ENCODE peak calls at places on chromosomes 12 and 14, in eight cellular contexts. U, L, Z, N, E, T, K and F are unnamed samples.

GRCh38 chr12:2691340-2692111 is 103.2 kb upstream of the FKBP4 start:
- DNase-seq in U (no peak), L (no peak), Z (peak; percentile 43), N (no peak), E (peak; percentile 63), T (peak; percentile 16), K (no peak), F (peak; percentile 19)

GRCh38 chr12:65122661-65123060 is 1.6 kb upstream of the WIF1 start:
- DNase-seq in U (peak; percentile 3), L (no peak), Z (no peak), N (no peak), E (no peak), T (no peak), K (no peak), F (no peak)

GRCh38 chr12:100741084-100741711 is 53.4 kb upstream of the ANO4 start:
- DNase-seq in U (peak; percentile 70), L (peak; percentile 27), Z (no peak), N (no peak), E (no peak), T (peak; percentile 46), K (no peak), F (peak; percentile 9)

GRCh38 chr12:104738841-104739642 is 219.0 kb downstream of the SLC41A2 start:
- DNase-seq in U (no peak), L (no peak), Z (no peak), N (no peak), E (no peak), T (no peak), K (no peak), F (peak; percentile 75)

GRCh38 chr12:24307716-24308335 is 358.4 kb upstream of the SOX5 start:
- DNase-seq in U (no peak), L (no peak), Z (no peak), N (no peak), E (no peak), T (no peak), K (no peak), F (peak; percentile 85)

GRCh38 chr14:71416392-71416791 is 509.1 kb downstream of the PCNX1 start:
- DNase-seq in U (no peak), L (no peak), Z (no peak), N (no peak), E (no peak), T (no peak), K (no peak), F (no peak)

GRCh38 chr12:64085996-64086395 is 136.1 kb downstream of the KICS2 start:
- DNase-seq in U (no peak), L (no peak), Z (no peak), N (no peak), E (no peak), T (no peak), K (no peak), F (no peak)

GRCh38 chr12:91111366-91112321 is at the start of gene LUM:
- DNase-seq in U (peak; percentile 84), L (no peak), Z (no peak), N (peak; percentile 29), E (no peak), T (peak; percentile 73), K (no peak), F (peak; percentile 9)

GRCh38 chr12:25106818-25107217 is 88.1 kb downstream of the DNAI7 start:
- DNase-seq in U (peak; percentile 8), L (no peak), Z (no peak), N (no peak), E (no peak), T (no peak), K (no peak), F (no peak)

GRCh38 chr12:4817813-4818212 is 91.9 kb upstream of the KCNA1 start:
- DNase-seq in U (no peak), L (no peak), Z (no peak), N (peak; percentile 69), E (no peak), T (no peak), K (no peak), F (no peak)

GRCh38 chr14:95452890-95453712 is 63.3 kb downstream of the SYNE3 start:
- DNase-seq in U (no peak), L (no peak), Z (no peak), N (no peak), E (no peak), T (no peak), K (no peak), F (no peak)
- H3K4me1 ChIP-seq in U (peaks cover 14% of the 10 kb centered on the region), L (no peaks in the 10 kb centered on the region), Z (no peaks in the 10 kb centered on the region), N (peaks cover 8% of the 10 kb centered on the region), E (peaks cover under 1% of the 10 kb centered on the region), T (peaks cover 2% of the 10 kb centered on the region), K (peaks cover 8% of the 10 kb centered on the region), F (no peaks in the 10 kb centered on the region)

GRCh38 chr12:8985213-8985612 is 4.1 kb upstream of the KLRG1 start:
- DNase-seq in U (no peak), L (no peak), Z (no peak), N (no peak), E (no peak), T (no peak), K (no peak), F (no peak)

DNA sequence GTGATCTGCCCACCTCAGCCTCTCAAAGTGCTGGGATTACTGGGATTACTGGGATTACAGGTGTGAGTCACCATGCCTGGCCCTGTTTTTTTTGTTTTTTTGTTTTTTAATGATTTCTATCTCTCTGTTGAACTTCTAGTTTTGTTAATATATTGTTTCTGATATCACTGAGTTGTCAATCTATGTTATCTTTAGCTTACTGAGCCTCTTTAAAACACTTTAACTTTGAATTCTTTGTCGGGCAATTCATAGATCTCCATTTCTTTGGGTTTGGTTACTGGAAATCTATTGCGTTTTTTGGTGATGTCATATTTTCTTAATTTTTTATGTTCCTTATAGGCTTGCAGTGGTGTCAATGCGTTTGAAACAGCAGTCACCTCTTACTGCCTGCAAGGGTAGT is 9.2 kb upstream of the KLRG1 start:
- DNase-seq in U (no peak), L (no peak), Z (no peak), N (no peak), E (no peak), T (no peak), K (no peak), F (no peak)
- H3K4me1 ChIP-seq in U (no peaks in the 10 kb centered on the region), L (no peaks in the 10 kb centered on the region), Z (no peaks in the 10 kb centered on the region), N (no peaks in the 10 kb centered on the region), E (peaks cover 1% of the 10 kb centered on the region), T (no peaks in the 10 kb centered on the region), K (no peaks in the 10 kb centered on the region), F (no peaks in the 10 kb centered on the region)

DNA sequence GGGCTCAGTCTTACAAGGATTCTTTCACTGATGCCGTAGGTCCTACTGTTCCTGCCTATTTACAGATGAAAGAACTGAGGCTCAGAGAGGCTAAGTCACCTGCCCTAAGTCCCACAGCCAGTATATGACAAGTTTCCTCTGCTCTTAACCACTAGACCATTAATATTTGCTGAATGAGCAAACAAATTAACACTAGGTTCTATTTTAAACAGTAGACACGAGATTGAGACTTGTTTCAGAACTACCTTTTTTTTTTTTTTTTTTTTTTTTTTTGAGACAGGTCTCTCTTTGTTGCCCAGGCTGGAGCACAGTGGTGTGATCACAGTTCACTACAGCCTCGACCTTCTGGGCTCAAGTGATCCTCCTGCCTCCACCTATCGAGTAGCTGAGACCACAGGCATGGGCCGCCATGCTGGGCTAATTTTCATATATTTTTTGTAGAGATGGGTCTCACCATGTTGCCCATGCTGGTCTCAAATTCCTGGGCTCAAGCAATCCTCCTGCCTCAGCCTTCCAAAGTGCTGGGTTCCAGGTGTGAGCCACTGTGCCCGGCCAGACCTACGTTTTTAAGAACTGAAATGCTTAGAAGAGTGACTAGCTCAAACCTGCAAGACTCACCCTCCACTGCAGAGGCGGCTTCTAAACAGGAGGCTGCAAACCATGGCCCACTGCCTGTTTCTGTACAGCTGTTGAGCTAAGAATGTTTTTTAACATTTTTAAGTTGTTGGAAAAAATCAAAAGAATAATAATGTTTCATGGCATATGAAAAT is 12.9 kb downstream of the SYNE3 start:
- DNase-seq in U (no peak), L (no peak), Z (no peak), N (no peak), E (no peak), T (no peak), K (no peak), F (no peak)
- H3K4me1 ChIP-seq in U (peaks cover 78% of the 10 kb centered on the region), L (peaks cover 9% of the 10 kb centered on the region), Z (peaks cover 30% of the 10 kb centered on the region), N (peaks cover 38% of the 10 kb centered on the region), E (peaks cover 61% of the 10 kb centered on the region), T (peaks cover 7% of the 10 kb centered on the region), K (peaks cover 9% of the 10 kb centered on the region), F (peaks cover 36% of the 10 kb centered on the region)

GRCh38 chr14:90408713-90409112 is 11.9 kb downstream of the CALM1 start:
- DNase-seq in U (no peak), L (no peak), Z (no peak), N (no peak), E (no peak), T (peak; percentile 28), K (no peak), F (no peak)
- H3K4me1 ChIP-seq in U (peaks cover 9% of the 10 kb centered on the region), L (peaks cover 36% of the 10 kb centered on the region), Z (peaks cover under 1% of the 10 kb centered on the region), N (peaks cover 24% of the 10 kb centered on the region), E (peaks cover under 1% of the 10 kb centered on the region), T (no peaks in the 10 kb centered on the region), K (no peaks in the 10 kb centered on the region), F (peaks cover 8% of the 10 kb centered on the region)

DNA sequence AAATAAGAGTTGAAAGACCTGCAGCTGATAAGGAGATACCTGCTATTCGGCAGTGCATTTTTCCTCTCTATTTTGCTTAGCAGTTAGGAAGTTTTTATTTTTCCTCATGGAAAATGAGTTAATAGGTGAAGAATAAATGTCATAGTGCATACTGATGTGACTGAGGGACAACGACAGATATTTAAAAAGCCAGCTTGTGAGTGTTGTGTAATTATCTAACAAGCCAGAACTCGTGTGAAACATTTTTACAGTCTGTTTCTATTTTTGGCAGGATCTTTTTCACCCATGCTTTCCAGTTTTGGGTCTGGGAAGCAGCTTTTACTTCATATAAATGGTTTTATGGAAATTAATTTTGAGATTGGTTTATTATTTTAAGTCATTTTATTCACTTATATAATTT is 2.9 kb downstream of the FBXO34 start:
- DNase-seq in U (no peak), L (no peak), Z (no peak), N (no peak), E (no peak), T (no peak), K (no peak), F (no peak)
- H3K4me1 ChIP-seq in U (peaks cover 31% of the 10 kb centered on the region), L (peaks cover 29% of the 10 kb centered on the region), Z (peaks cover 20% of the 10 kb centered on the region), N (peaks cover 57% of the 10 kb centered on the region), E (peaks cover 37% of the 10 kb centered on the region), T (peaks cover 33% of the 10 kb centered on the region), K (peaks cover 64% of the 10 kb centered on the region), F (peaks cover 32% of the 10 kb centered on the region)